ENCODE peak calls at places on chromosomes 4 and X, in five cellular contexts. I, N, C, K and Q are unnamed samples.

GRCh38 chr4:124803641-124804040 is 91.1 kb upstream of the ANKRD50 start:
- DNase-seq in N (no peak), I (no peak), K (no peak), C (no peak), Q (no peak)

GRCh38 chr4:174256277-174256713 is 27.2 kb downstream of the FBXO8 start:
- DNase-seq in C (no peak), N (no peak), I (no peak), K (no peak), Q (no peak)

GRCh38 chr4:76784237-76784636 is 113.7 kb downstream of the SOWAHB start:
- DNase-seq in I (peak), N (no peak), C (no peak), K (no peak), Q (no peak)

GRCh38 chrX:79588233-79588632 is 221.1 kb upstream of the ITM2A start:
- DNase-seq in K (no peak), C (no peak), N (no peak), I (no peak), Q (no peak)

GRCh38 chr4:48445704-48446103 is 37.4 kb upstream of the SLC10A4 start:
- DNase-seq in C (no peak), K (peak), I (no peak), N (no peak), Q (no peak)

GRCh38 chr4:181597766-181598165 is 645.4 kb upstream of the TENM3 start:
- DNase-seq in C (no peak), K (no peak), I (no peak), N (no peak), Q (no peak)

GRCh38 chr4:128835498-128836222 is 26.2 kb downstream of the JADE1 start:
- DNase-seq in C (peak), N (no peak), K (no peak), I (peak), Q (peak)

GRCh38 chr4:73499996-73500765 is 18.6 kb downstream of the AFM start:
- DNase-seq in I (no peak), C (no peak), K (peak), N (no peak), Q (no peak)

GRCh38 chr4:129358571-129358970 is 262.6 kb downstream of the C4orf33 start:
- DNase-seq in C (no peak), I (no peak), K (no peak), N (no peak), Q (no peak)

GRCh38 chr4:16113741-16114140 is 29.9 kb upstream of the PROM1 start:
- DNase-seq in K (no peak), N (no peak), C (no peak), I (peak), Q (no peak)

GRCh38 chr4:86834901-86835300 is 14.3 kb downstream of the SLC10A6 start:
- DNase-seq in N (no peak), K (no peak), I (no peak), C (no peak), Q (no peak)

GRCh38 chr4:42397635-42398447 is 553 bp downstream of the SHISA3 start:
- DNase-seq in K (peak), I (peak), N (peak), C (peak), Q (peak)

GRCh38 chr4:88144866-88145300 is 13.6 kb downstream of the ABCG2 start:
- DNase-seq in C (no peak), N (no peak), K (peak), I (no peak), Q (no peak)

GRCh38 chrX:85963736-85964135 is 83.6 kb downstream of the CHM start:
- DNase-seq in C (no peak), I (peak), K (peak), N (no peak), Q (no peak)

GRCh38 chr4:162497564-162498167 is 333.9 kb upstream of the FSTL5 start:
- DNase-seq in I (no peak), N (no peak), C (no peak), K (peak), Q (no peak)

GRCh38 chr4:109967798-109968520 is 55.3 kb downstream of the EGF start:
- DNase-seq in C (no peak), N (no peak), I (no peak), K (no peak), Q (no peak)

GRCh38 chrX:154748712-154749339 is 2.1 kb downstream of the GAB3 start:
- DNase-seq in I (peak), N (no peak), C (peak), K (peak), Q (no peak)

GRCh38 chr4:128268970-128269369 is 18.6 kb downstream of the PGRMC2 start:
- DNase-seq in C (no peak), K (no peak), I (no peak), N (no peak), Q (no peak)

GRCh38 chrX:103475381-103475780 is 43.9 kb downstream of the RAB40A start:
- DNase-seq in K (no peak), N (no peak), I (no peak), C (no peak), Q (no peak)

GRCh38 chr4:142818476-142818875 is 27.6 kb downstream of the INPP4B start:
- DNase-seq in K (no peak), N (no peak), C (no peak), I (no peak), Q (no peak)

GRCh38 chr4:156931267-156931666 is 40.3 kb downstream of the PDGFC start:
- DNase-seq in K (peak), I (no peak), N (no peak), C (peak), Q (no peak)

GRCh38 chr4:126614456-126614855 is 1018.3 kb upstream of the INTU start:
- DNase-seq in K (no peak), N (no peak), I (no peak), C (no peak), Q (no peak)

GRCh38 chr4:4968161-4968757 is 51.0 kb downstream of the CYTL1 start:
- DNase-seq in I (no peak), C (no peak), N (no peak), K (no peak), Q (no peak)

GRCh38 chr4:69727924-69728323 is 32.5 kb downstream of the SULT1B1 start:
- DNase-seq in C (no peak), K (no peak), I (no peak), N (no peak), Q (no peak)

GRCh38 chr4:184310171-184310567 is 92.5 kb upstream of the ENPP6 start:
- DNase-seq in N (no peak), C (no peak), I (peak), K (no peak), Q (peak)

GRCh38 chrX:55489315-55490009 is at the start of gene USP51:
- DNase-seq in I (peak), C (peak), N (peak), K (peak), Q (peak)

GRCh38 chr4:78864405-78865024 is 74.7 kb downstream of the PAQR3 start:
- DNase-seq in N (no peak), K (peak), C (peak), I (no peak), Q (no peak)

GRCh38 chrX:110588164-110588563 is 207.5 kb downstream of the CHRDL1 start:
- DNase-seq in N (no peak), C (no peak), K (peak), I (no peak), Q (no peak)

GRCh38 chrX:132127748-132128147 is at the start of gene FRMD7:
- DNase-seq in K (no peak), C (peak), I (no peak), N (no peak), Q (no peak)

GRCh38 chr4:385934-386707 is 48.5 kb downstream of the ZNF141 start:
- DNase-seq in C (no peak), K (no peak), N (peak), I (no peak), Q (no peak)
- H3K4me3 ChIP-seq in C (no peak), K (no peak), N (no peak), I (no peak), Q (no peak)

GRCh38 chr4:104592894-104593470 is 98.3 kb upstream of the CXXC4 start:
- DNase-seq in N (no peak), K (peak), C (no peak), I (peak), Q (no peak)

GRCh38 chr4:104591505-104591904 is 96.8 kb upstream of the CXXC4 start:
- DNase-seq in K (peak), N (no peak), C (peak), I (peak), Q (no peak)

DNA sequence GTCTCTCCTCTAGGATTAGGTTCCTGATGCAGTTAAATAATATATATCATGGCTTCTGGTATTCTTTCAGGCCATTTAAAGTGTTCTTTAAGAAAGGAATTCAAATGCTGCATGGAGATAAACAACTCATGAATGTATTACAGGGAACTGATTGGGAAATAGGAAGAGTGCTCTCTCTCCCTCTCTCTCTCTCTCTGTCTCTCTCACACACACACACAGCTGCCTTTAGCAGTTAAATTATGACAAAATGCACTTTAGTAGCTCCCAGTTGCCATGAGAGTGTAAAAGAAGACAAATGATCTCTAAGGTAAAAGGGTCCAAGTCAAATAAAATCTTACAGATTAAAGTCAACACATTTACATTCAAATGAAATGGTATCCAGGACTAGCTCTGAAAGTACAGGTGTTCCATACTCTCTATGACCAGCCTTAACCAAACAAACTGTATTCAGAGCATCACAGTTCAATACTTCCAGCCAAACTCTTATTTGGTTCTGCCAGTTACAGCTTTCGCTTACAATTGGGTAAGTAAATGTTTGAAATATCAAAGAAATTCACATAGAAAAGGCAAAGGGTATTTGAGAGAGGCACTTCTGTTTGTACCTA is 94.7 kb upstream of the CXXC4 start:
- DNase-seq in C (no peak), I (no peak), N (no peak), K (no peak), Q (no peak)
- H3K27ac ChIP-seq in C (no peak), I (no peak), N (no peak), K (no peak), Q (no peak)

DNA sequence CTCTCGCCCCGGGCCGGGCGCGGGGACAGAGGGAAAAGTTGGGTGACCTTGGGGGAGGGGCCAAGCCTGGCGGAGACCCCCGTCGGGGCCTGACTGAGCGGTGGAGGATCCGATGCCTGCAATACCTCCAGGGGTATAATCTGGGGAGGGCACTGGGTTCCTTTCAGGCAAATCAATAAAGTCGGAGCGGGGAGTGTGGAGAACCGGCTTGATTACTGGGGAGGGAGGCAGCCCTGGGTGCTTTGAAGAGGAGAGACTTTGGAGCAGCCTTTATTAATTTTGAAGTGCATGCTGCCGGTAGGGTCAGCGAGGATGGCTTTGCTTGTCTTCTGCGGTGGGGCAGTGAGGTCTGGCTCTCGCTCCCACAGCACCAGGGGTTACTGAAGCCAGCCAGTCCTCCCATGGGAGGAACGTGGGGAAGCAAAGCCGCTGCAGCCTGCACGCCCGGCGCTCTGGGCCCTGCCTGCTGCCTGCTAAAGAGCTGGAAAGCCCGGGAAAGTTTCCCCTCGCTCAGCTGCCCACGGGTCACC is 396 bp upstream of the LGI2 start:
- DNase-seq in C (peak), I (peak), N (no peak), K (peak), Q (no peak)
- H3K4me3 ChIP-seq in C (no peak), I (peak), N (peak), K (peak), Q (peak)

DNA sequence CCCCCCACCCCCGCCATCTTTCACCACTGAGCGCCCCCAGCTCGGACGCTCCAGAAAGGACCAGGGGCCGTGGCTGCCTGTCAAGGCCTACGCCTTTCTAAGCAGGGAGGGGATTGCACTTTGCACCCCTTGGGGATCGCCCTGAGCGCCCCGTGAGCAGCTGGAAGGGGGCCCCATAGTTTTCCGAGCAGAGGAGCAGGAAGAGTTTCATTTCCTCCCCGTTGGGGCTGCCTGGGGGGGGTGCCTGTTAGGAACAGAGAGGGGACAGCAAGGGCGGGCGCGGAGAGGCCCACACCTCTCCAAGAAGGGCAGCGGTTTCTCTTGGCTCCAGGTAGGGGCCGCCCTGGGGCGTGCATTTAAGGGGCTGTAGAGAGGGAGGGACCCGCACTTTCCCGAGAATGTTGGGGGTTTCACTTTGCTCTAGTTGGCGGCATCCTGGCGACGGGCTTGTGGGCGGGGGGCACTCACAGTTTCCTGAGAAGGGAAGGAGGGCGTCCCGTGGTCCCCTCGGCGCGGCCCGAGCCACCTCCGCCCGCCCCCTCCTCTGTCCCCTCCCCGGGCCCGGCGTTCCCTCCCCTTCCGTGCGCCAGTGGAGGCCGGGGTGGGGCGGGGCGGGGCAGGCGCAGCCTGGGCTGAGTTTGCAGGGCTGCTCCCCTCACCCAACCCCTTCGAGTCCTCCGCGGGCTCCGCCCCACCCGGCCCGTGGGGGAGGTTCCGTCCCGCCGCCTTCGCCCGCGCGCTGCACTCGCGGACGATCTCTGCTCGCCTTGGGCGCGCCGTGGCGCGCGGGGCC is 82.3 kb upstream of the CD99 start:
- DNase-seq in N (peak), C (peak), K (peak), I (peak), Q (peak)
- H3K27ac ChIP-seq in N (peak), C (peak), K (peak), I (no peak), Q (peak)

GRCh38 chr4:2341261-2341841 is 77.1 kb downstream of the ZFYVE28 start:
- DNase-seq in N (peak), C (peak), I (no peak), K (peak), Q (no peak)
- H3K4me3 ChIP-seq in N (no peak), C (no peak), I (no peak), K (no peak), Q (no peak)

DNA sequence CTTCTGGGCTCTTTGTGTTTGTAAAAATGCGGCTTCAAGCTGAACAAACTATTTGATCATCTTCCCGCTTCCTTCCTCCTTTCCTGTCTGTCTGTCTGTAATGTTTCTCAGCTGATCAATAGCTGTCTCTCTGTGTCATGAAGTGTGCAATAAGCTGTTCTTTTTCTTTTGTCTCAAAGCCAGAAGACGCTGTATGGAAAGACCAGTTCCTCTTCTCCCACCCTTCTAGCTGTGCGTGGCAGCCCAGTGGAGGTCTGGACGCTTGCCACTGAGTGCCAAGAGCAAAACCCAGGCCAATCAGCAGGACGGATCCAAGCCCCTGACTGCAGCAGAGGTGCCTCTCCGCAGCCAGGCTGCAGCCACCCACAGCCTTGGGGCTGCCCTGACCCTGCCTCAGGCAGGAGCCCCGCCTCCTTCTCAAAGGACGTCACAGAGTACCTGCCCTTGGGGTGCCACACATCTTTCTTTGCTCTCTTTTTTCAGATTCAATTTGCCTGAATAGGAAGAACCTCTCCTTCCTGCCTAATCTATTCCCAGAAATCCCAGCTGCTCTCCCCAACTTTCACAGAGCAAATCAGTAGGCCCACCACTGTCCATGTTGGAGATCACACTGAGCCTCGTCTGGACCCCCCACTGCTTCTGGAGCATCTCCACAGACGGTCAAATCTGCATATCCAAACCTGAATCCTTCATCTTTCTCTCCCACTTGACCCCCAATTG is 59.1 kb downstream of the MAML3 start:
- DNase-seq in N (peak), C (peak), K (peak), I (peak), Q (peak)
- H3K27ac ChIP-seq in N (peak), C (peak), K (peak), I (peak), Q (peak)

GRCh38 chrX:40106677-40107290 is 9.0 kb upstream of the BCOR start:
- DNase-seq in K (no peak), C (no peak), N (no peak), I (no peak), Q (no peak)

GRCh38 chrX:40108084-40108958 is 10.6 kb upstream of the BCOR start:
- DNase-seq in I (peak), C (peak), K (peak), N (peak), Q (peak)

GRCh38 chrX:40105791-40106676 is 8.3 kb upstream of the BCOR start:
- DNase-seq in K (peak), I (peak), N (peak), C (peak), Q (peak)

GRCh38 chrX:40108959-40109287 is 11.2 kb upstream of the BCOR start:
- DNase-seq in K (peak), N (peak), I (peak), C (peak), Q (peak)

DNA sequence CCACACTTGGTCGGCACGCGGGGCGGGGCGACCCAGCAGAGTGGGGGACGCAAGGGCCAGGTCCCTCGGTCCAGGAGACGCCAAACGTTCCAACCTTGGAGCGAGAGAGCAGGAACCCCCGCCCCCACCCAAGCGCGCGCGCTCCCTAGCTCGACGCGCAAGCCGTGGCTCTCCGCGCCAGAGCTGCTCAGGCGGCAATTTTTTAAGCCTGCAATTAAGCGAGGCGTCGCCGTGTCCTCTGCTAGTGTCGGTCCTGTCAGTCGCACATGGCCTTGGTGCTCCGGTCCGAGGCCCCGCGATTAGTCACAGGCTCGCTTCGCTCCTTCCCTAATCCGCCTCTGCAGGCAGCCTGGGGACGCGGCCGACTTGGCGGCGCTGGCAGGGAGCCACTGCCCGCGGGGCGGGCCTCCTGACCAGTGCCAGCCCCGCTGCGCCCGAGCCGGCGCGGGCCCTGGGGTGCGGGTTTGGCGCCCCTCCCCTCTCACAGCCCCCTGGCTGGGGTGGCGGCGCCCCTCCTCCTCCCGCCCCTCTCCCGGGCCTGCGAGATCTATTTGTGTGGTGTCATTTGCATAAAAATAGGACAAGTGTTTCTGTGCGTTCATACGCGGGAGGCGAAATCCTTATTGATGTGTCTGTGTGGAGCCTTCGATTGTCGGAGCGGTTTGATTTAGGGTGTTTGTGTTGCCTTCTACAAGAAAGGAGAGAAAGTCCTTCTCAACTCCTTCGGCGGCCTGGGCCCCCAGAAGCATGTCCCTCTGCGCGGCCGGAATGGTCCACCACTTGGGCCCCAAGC is 9.7 kb upstream of the BCOR start:
- DNase-seq in I (peak), N (peak), C (peak), K (peak), Q (peak)
- H3K4me3 ChIP-seq in I (peak), N (peak), C (no peak), K (no peak), Q (peak)